ENCODE peak calls at places on chromosomes 1 and 21, in five cellular contexts. One of them, this sample, is unnamed.

GRCh38 chr21:29649370-29649963 is 290.3 kb downstream of the GRIK1 start:
- DNase-seq in activated CD8-positive, alpha-beta T cell treated with anti-CD3 and anti-CD28 coated beads, Interleukin-2, amount 10 ng/mL, durations not matched to agents 7 days and 5 days: no peak
- DNase-seq in CD4-positive, alpha-beta T cell: no peak
- DNase-seq in effector memory CD4-positive, alpha-beta T cell: no peak
- DNase-seq in amniotic epithelial cell: no peak
- DNase-seq in this sample: no peak

GRCh38 chr1:211198111-211198510 is 61.1 kb upstream of the RCOR3 start:
- DNase-seq in CD4-positive, alpha-beta T cell: no peak
- DNase-seq in effector memory CD4-positive, alpha-beta T cell: no peak
- DNase-seq in activated CD8-positive, alpha-beta T cell treated with anti-CD3 and anti-CD28 coated beads, Interleukin-2, amount 10 ng/mL, durations not matched to agents 7 days and 5 days: no peak
- DNase-seq in amniotic epithelial cell: peak; percentile 84
- DNase-seq in this sample: peak; percentile 51

GRCh38 chr1:230286890-230287269 is 139.3 kb downstream of the PGBD5 start:
- DNase-seq in CD4-positive, alpha-beta T cell: no peak
- DNase-seq in effector memory CD4-positive, alpha-beta T cell: no peak
- DNase-seq in activated CD8-positive, alpha-beta T cell treated with anti-CD3 and anti-CD28 coated beads, Interleukin-2, amount 10 ng/mL, durations not matched to agents 7 days and 5 days: no peak
- DNase-seq in amniotic epithelial cell: no peak
- DNase-seq in this sample: no peak

GRCh38 chr1:50423670-50424000 is 392 bp upstream of the DMRTA2 start:
- DNase-seq in amniotic epithelial cell: no peak
- DNase-seq in activated CD8-positive, alpha-beta T cell treated with anti-CD3 and anti-CD28 coated beads, Interleukin-2, amount 10 ng/mL, durations not matched to agents 7 days and 5 days: peak; percentile 49
- DNase-seq in CD4-positive, alpha-beta T cell: no peak
- DNase-seq in effector memory CD4-positive, alpha-beta T cell: no peak
- DNase-seq in this sample: no peak

GRCh38 chr1:114250683-114251572 is 97.3 kb upstream of the SYT6 start:
- DNase-seq in CD4-positive, alpha-beta T cell: no peak
- DNase-seq in effector memory CD4-positive, alpha-beta T cell: no peak
- DNase-seq in amniotic epithelial cell: no peak
- DNase-seq in activated CD8-positive, alpha-beta T cell treated with anti-CD3 and anti-CD28 coated beads, Interleukin-2, amount 10 ng/mL, durations not matched to agents 7 days and 5 days: no peak
- DNase-seq in this sample: no peak

GRCh38 chr1:165235777-165236285 is 120.7 kb downstream of the LMX1A start:
- DNase-seq in amniotic epithelial cell: no peak
- DNase-seq in activated CD8-positive, alpha-beta T cell treated with anti-CD3 and anti-CD28 coated beads, Interleukin-2, amount 10 ng/mL, durations not matched to agents 7 days and 5 days: no peak
- DNase-seq in effector memory CD4-positive, alpha-beta T cell: no peak
- DNase-seq in CD4-positive, alpha-beta T cell: no peak
- DNase-seq in this sample: no peak

GRCh38 chr1:54278941-54279422 is 79.0 kb downstream of the MRPL37 start:
- DNase-seq in amniotic epithelial cell: peak; percentile 83
- DNase-seq in activated CD8-positive, alpha-beta T cell treated with anti-CD3 and anti-CD28 coated beads, Interleukin-2, amount 10 ng/mL, durations not matched to agents 7 days and 5 days: no peak
- DNase-seq in effector memory CD4-positive, alpha-beta T cell: no peak
- DNase-seq in CD4-positive, alpha-beta T cell: no peak
- DNase-seq in this sample: peak; percentile 18

GRCh38 chr1:6260961-6261614 is at the start of gene GPR153:
- DNase-seq in amniotic epithelial cell: peak; percentile 16
- DNase-seq in CD4-positive, alpha-beta T cell: peak; percentile 17
- DNase-seq in effector memory CD4-positive, alpha-beta T cell: peak; percentile 17
- DNase-seq in activated CD8-positive, alpha-beta T cell treated with anti-CD3 and anti-CD28 coated beads, Interleukin-2, amount 10 ng/mL, durations not matched to agents 7 days and 5 days: peak; percentile 52
- DNase-seq in this sample: peak; percentile 37

GRCh38 chr1:173330149-173330951 is 123.2 kb upstream of the TNFSF4 start:
- DNase-seq in CD4-positive, alpha-beta T cell: no peak
- DNase-seq in activated CD8-positive, alpha-beta T cell treated with anti-CD3 and anti-CD28 coated beads, Interleukin-2, amount 10 ng/mL, durations not matched to agents 7 days and 5 days: no peak
- DNase-seq in effector memory CD4-positive, alpha-beta T cell: no peak
- DNase-seq in amniotic epithelial cell: peak; percentile 77
- DNase-seq in this sample: peak; percentile 53

GRCh38 chr1:215489771-215490566 is 77.1 kb upstream of the KCTD3 start:
- DNase-seq in activated CD8-positive, alpha-beta T cell treated with anti-CD3 and anti-CD28 coated beads, Interleukin-2, amount 10 ng/mL, durations not matched to agents 7 days and 5 days: no peak
- DNase-seq in effector memory CD4-positive, alpha-beta T cell: no peak
- DNase-seq in CD4-positive, alpha-beta T cell: no peak
- DNase-seq in amniotic epithelial cell: no peak
- DNase-seq in this sample: no peak

GRCh38 chr1:11787251-11787803 is 18.4 kb downstream of the MTHFR start:
- DNase-seq in CD4-positive, alpha-beta T cell: no peak
- DNase-seq in amniotic epithelial cell: peak; percentile 38
- DNase-seq in activated CD8-positive, alpha-beta T cell treated with anti-CD3 and anti-CD28 coated beads, Interleukin-2, amount 10 ng/mL, durations not matched to agents 7 days and 5 days: no peak
- DNase-seq in effector memory CD4-positive, alpha-beta T cell: no peak
- DNase-seq in this sample: peak; percentile 54

GRCh38 chr1:167491586-167492408 is 26.5 kb downstream of the CD247 start:
- DNase-seq in CD4-positive, alpha-beta T cell: no peak
- DNase-seq in effector memory CD4-positive, alpha-beta T cell: no peak
- DNase-seq in activated CD8-positive, alpha-beta T cell treated with anti-CD3 and anti-CD28 coated beads, Interleukin-2, amount 10 ng/mL, durations not matched to agents 7 days and 5 days: peak; percentile 73
- DNase-seq in amniotic epithelial cell: peak; percentile 15
- DNase-seq in this sample: no peak

GRCh38 chr1:74683656-74684055 is 10.1 kb upstream of the ERICH3 start:
- DNase-seq in effector memory CD4-positive, alpha-beta T cell: no peak
- DNase-seq in activated CD8-positive, alpha-beta T cell treated with anti-CD3 and anti-CD28 coated beads, Interleukin-2, amount 10 ng/mL, durations not matched to agents 7 days and 5 days: no peak
- DNase-seq in CD4-positive, alpha-beta T cell: no peak
- DNase-seq in amniotic epithelial cell: no peak
- DNase-seq in this sample: no peak

GRCh38 chr1:9630331-9631081 is 21.0 kb upstream of the PIK3CD start:
- DNase-seq in activated CD8-positive, alpha-beta T cell treated with anti-CD3 and anti-CD28 coated beads, Interleukin-2, amount 10 ng/mL, durations not matched to agents 7 days and 5 days: peak; percentile 50
- DNase-seq in amniotic epithelial cell: no peak
- DNase-seq in effector memory CD4-positive, alpha-beta T cell: no peak
- DNase-seq in CD4-positive, alpha-beta T cell: no peak
- DNase-seq in this sample: no peak

GRCh38 chr1:209633335-209633997 is 18.8 kb downstream of the LAMB3 start:
- DNase-seq in CD4-positive, alpha-beta T cell: no peak
- DNase-seq in amniotic epithelial cell: peak; percentile 70
- DNase-seq in effector memory CD4-positive, alpha-beta T cell: no peak
- DNase-seq in activated CD8-positive, alpha-beta T cell treated with anti-CD3 and anti-CD28 coated beads, Interleukin-2, amount 10 ng/mL, durations not matched to agents 7 days and 5 days: no peak
- DNase-seq in this sample: no peak

GRCh38 chr1:64074767-64075166 is 128.7 kb upstream of the UBE2U start:
- DNase-seq in effector memory CD4-positive, alpha-beta T cell: no peak
- DNase-seq in activated CD8-positive, alpha-beta T cell treated with anti-CD3 and anti-CD28 coated beads, Interleukin-2, amount 10 ng/mL, durations not matched to agents 7 days and 5 days: no peak
- DNase-seq in CD4-positive, alpha-beta T cell: no peak
- DNase-seq in amniotic epithelial cell: no peak
- DNase-seq in this sample: no peak

GRCh38 chr21:17613242-17613676 is 558 bp upstream of the BTG3 start:
- DNase-seq in CD4-positive, alpha-beta T cell: no peak
- DNase-seq in activated CD8-positive, alpha-beta T cell treated with anti-CD3 and anti-CD28 coated beads, Interleukin-2, amount 10 ng/mL, durations not matched to agents 7 days and 5 days: no peak
- DNase-seq in amniotic epithelial cell: peak; percentile 13
- DNase-seq in effector memory CD4-positive, alpha-beta T cell: peak; percentile 17
- DNase-seq in this sample: no peak

GRCh38 chr1:49163041-49163440 is 386.4 kb upstream of the BEND5 start:
- DNase-seq in effector memory CD4-positive, alpha-beta T cell: no peak
- DNase-seq in amniotic epithelial cell: no peak
- DNase-seq in activated CD8-positive, alpha-beta T cell treated with anti-CD3 and anti-CD28 coated beads, Interleukin-2, amount 10 ng/mL, durations not matched to agents 7 days and 5 days: no peak
- DNase-seq in CD4-positive, alpha-beta T cell: no peak
- DNase-seq in this sample: no peak

GRCh38 chr1:227215863-227216510 is 102.3 kb downstream of the CDC42BPA start:
- DNase-seq in CD4-positive, alpha-beta T cell: no peak
- DNase-seq in activated CD8-positive, alpha-beta T cell treated with anti-CD3 and anti-CD28 coated beads, Interleukin-2, amount 10 ng/mL, durations not matched to agents 7 days and 5 days: no peak
- DNase-seq in amniotic epithelial cell: peak; percentile 4
- DNase-seq in effector memory CD4-positive, alpha-beta T cell: no peak
- DNase-seq in this sample: no peak

GRCh38 chr1:245105042-245105441 is 49.7 kb upstream of the KIF26B start:
- DNase-seq in amniotic epithelial cell: no peak
- DNase-seq in effector memory CD4-positive, alpha-beta T cell: no peak
- DNase-seq in CD4-positive, alpha-beta T cell: no peak
- DNase-seq in activated CD8-positive, alpha-beta T cell treated with anti-CD3 and anti-CD28 coated beads, Interleukin-2, amount 10 ng/mL, durations not matched to agents 7 days and 5 days: no peak
- DNase-seq in this sample: no peak

GRCh38 chr1:111730282-111730681 is 8.9 kb downstream of the INKA2 start:
- DNase-seq in activated CD8-positive, alpha-beta T cell treated with anti-CD3 and anti-CD28 coated beads, Interleukin-2, amount 10 ng/mL, durations not matched to agents 7 days and 5 days: no peak
- DNase-seq in amniotic epithelial cell: peak; percentile 40
- DNase-seq in effector memory CD4-positive, alpha-beta T cell: no peak
- DNase-seq in CD4-positive, alpha-beta T cell: no peak
- DNase-seq in this sample: no peak

GRCh38 chr1:204573563-204573925 is 57.3 kb downstream of the MDM4 start:
- DNase-seq in amniotic epithelial cell: peak; percentile 36
- DNase-seq in CD4-positive, alpha-beta T cell: no peak
- DNase-seq in activated CD8-positive, alpha-beta T cell treated with anti-CD3 and anti-CD28 coated beads, Interleukin-2, amount 10 ng/mL, durations not matched to agents 7 days and 5 days: no peak
- DNase-seq in effector memory CD4-positive, alpha-beta T cell: no peak
- DNase-seq in this sample: peak; percentile 29

GRCh38 chr21:30233636-30234035 is 17.7 kb upstream of the CLDN8 start:
- DNase-seq in activated CD8-positive, alpha-beta T cell treated with anti-CD3 and anti-CD28 coated beads, Interleukin-2, amount 10 ng/mL, durations not matched to agents 7 days and 5 days: no peak
- DNase-seq in effector memory CD4-positive, alpha-beta T cell: no peak
- DNase-seq in CD4-positive, alpha-beta T cell: no peak
- DNase-seq in amniotic epithelial cell: no peak
- DNase-seq in this sample: no peak

GRCh38 chr1:192907545-192908243 is 98.9 kb downstream of the RGS2 start:
- DNase-seq in CD4-positive, alpha-beta T cell: no peak
- DNase-seq in amniotic epithelial cell: peak; percentile 95
- DNase-seq in activated CD8-positive, alpha-beta T cell treated with anti-CD3 and anti-CD28 coated beads, Interleukin-2, amount 10 ng/mL, durations not matched to agents 7 days and 5 days: no peak
- DNase-seq in effector memory CD4-positive, alpha-beta T cell: no peak
- DNase-seq in this sample: peak; percentile 45

GRCh38 chr21:37257526-37257966 is 9.6 kb downstream of the VPS26C start:
- DNase-seq in activated CD8-positive, alpha-beta T cell treated with anti-CD3 and anti-CD28 coated beads, Interleukin-2, amount 10 ng/mL, durations not matched to agents 7 days and 5 days: peak; percentile 66
- DNase-seq in effector memory CD4-positive, alpha-beta T cell: no peak
- DNase-seq in CD4-positive, alpha-beta T cell: no peak
- DNase-seq in amniotic epithelial cell: peak; percentile 24
- DNase-seq in this sample: no peak